ENCODE peak calls at places on chromosomes 11 and 22, in eight cellular contexts. F is lung, G is tibial nerve, U is prostate gland, P is stomach, N is neural progenitor cell, L is IMR-90, Q is adrenal gland. I is an unnamed sample.
A peak's percentile ranks its signal among the peaks of the same experiment; 100 is the strongest.

GRCh38 chr11:62721994-62722393 is 5.3 kb downstream of the HNRNPUL2 start:
- DNase-seq in F (no peak), G (no peak), U (no peak), P (no peak), N (peak; percentile 51), L (peak; percentile 40), Q (no peak), I (no peak)

GRCh38 chr11:69075421-69076128 is 26.8 kb downstream of the TPCN2 start:
- DNase-seq in F (peak; percentile 43), G (peak; percentile 90), U (no peak), P (peak; percentile 55), N (no peak), L (peak; percentile 99), Q (no peak), I (peak; percentile 51)

GRCh38 chr11:43497144-43497543 is 138.4 kb downstream of the TTC17 start:
- DNase-seq in F (no peak), G (no peak), U (no peak), P (no peak), N (no peak), L (no peak), Q (no peak), I (no peak)

GRCh38 chr11:66068923-66069714 is 953 bp upstream of the PACS1 start:
- DNase-seq in F (no peak), G (peak; percentile 28), U (peak; percentile 61), P (peak; percentile 58), N (no peak), L (peak; percentile 63), Q (peak; percentile 69), I (peak; percentile 51)

GRCh38 chr22:35686298-35686697 is 31.4 kb upstream of the APOL5 start:
- DNase-seq in F (no peak), G (no peak), U (no peak), P (no peak), N (no peak), L (no peak), Q (no peak), I (no peak)

GRCh38 chr11:8317164-8317563 is 53.5 kb upstream of the LMO1 start:
- DNase-seq in F (no peak), G (no peak), U (no peak), P (no peak), N (no peak), L (peak; percentile 5), Q (no peak), I (no peak)

GRCh38 chr11:64621283-64622019 is 30.4 kb downstream of the SLC22A12 start:
- DNase-seq in F (no peak), G (no peak), U (no peak), P (no peak), N (no peak), L (no peak), Q (no peak), I (no peak)

GRCh38 chr22:39135092-39135896 is 17.2 kb downstream of the CBX7 start:
- DNase-seq in F (no peak), G (no peak), U (peak; percentile 54), P (no peak), N (peak; percentile 87), L (no peak), Q (no peak), I (no peak)

GRCh38 chr22:35587447-35587870 is 29.7 kb downstream of the MB start:
- DNase-seq in F (peak; percentile 81), G (no peak), U (peak; percentile 74), P (peak; percentile 53), N (no peak), L (no peak), Q (peak; percentile 63), I (no peak)

GRCh38 chr11:134637091-134638015 is 225.3 kb upstream of the B3GAT1 start:
- DNase-seq in F (no peak), G (no peak), U (no peak), P (no peak), N (no peak), L (no peak), Q (no peak), I (no peak)

GRCh38 chr11:45985212-45985611 is 62.8 kb downstream of the LARGE2 start:
- DNase-seq in F (no peak), G (no peak), U (no peak), P (no peak), N (no peak), L (no peak), Q (no peak), I (no peak)

GRCh38 chr11:45984192-45984591 is 61.7 kb downstream of the LARGE2 start:
- DNase-seq in F (no peak), G (no peak), U (no peak), P (no peak), N (no peak), L (no peak), Q (no peak), I (no peak)

GRCh38 chr11:45983471-45983845 is 61.0 kb downstream of the LARGE2 start:
- DNase-seq in F (no peak), G (no peak), U (no peak), P (no peak), N (no peak), L (no peak), Q (no peak), I (no peak)

DNA sequence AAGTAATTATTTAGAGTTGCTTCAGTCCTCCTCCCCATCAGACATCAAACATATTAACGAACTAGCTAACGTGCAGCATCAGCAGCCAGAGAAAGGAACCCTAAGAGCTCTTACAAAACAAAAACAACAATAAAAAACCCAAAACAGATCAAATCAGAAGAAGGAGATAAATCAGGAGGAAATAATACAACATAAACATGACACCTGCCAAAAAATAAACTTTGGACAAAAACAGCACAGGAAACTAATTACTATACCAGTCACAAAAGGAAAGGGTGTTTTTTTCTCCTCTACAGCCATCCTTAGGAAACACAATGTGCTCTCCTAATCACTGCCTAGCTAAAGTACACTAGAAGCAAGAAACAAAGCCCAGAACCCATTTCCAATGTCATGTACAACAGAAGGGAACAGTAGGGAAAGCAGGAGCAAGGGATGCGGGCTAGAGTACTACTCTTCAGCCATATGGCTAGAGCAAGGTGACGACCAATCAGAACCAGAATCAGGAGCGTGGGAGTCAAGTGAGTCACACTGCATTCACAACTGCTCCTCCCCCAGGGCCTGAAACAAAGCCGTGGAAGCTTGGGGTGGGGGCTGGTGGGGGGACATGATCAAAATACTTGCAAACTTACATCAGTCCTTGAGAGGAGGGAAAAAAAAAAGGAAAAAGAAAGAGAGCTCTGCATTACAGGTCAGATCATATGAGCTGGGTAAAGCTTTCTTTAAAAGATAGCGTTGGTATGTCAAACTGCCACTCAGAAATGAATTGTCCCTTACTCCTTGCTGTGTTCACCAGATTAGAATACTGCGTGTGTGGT is 60.4 kb downstream of the LARGE2 start:
- DNase-seq in F (no peak), G (no peak), U (no peak), P (no peak), N (peak; percentile 50), L (peak; percentile 88), Q (peak; percentile 33), I (peak; percentile 42)
- H3K4me3 ChIP-seq in F (no peak overlapping the region), G (no peak overlapping the region), U (no peak overlapping the region), P (no peak overlapping the region), N (no peak overlapping the region), L (no peak overlapping the region), Q (no peak overlapping the region), I (peak overlapping the region; percentile 25)

DNA sequence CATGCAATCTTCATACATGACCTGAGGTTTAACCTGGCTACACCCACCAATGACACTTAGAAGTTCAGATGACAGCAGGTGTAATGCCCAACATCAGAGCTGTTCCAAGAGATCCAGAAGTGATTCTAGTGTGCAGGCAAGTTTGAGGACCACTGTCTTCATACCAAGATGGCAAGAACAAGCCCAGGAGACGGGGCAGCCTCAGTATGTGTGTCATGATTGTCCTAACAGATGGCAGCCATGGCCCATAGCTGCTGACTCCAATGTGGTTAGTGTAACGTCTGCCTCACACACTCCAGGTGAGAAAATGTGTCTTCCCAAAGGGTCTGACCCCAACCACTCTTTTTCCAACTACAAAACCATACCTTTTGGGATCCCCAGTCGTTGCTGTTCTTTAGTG is 97.3 kb downstream of the ETS1 start:
- DNase-seq in F (no peak), G (no peak), U (no peak), P (no peak), N (no peak), L (no peak), Q (no peak), I (no peak)
- H3K4me1 ChIP-seq in F (peaks cover 15% of the 10 kb centered on the region), G (peaks cover 30% of the 10 kb centered on the region), U (no peaks in the 10 kb centered on the region), P (peaks cover 25% of the 10 kb centered on the region), N (no peaks in the 10 kb centered on the region), L (peaks cover 21% of the 10 kb centered on the region), Q (peaks cover 27% of the 10 kb centered on the region), I (peaks cover 45% of the 10 kb centered on the region)

GRCh38 chr11:37908224-37908558 is 1310.2 kb upstream of the RAG2 start:
- DNase-seq in F (no peak), G (no peak), U (no peak), P (no peak), N (no peak), L (no peak), Q (no peak), I (no peak)

GRCh38 chr11:37907461-37908223 is 1309.6 kb upstream of the RAG2 start:
- DNase-seq in F (no peak), G (no peak), U (no peak), P (no peak), N (no peak), L (no peak), Q (no peak), I (no peak)

DNA sequence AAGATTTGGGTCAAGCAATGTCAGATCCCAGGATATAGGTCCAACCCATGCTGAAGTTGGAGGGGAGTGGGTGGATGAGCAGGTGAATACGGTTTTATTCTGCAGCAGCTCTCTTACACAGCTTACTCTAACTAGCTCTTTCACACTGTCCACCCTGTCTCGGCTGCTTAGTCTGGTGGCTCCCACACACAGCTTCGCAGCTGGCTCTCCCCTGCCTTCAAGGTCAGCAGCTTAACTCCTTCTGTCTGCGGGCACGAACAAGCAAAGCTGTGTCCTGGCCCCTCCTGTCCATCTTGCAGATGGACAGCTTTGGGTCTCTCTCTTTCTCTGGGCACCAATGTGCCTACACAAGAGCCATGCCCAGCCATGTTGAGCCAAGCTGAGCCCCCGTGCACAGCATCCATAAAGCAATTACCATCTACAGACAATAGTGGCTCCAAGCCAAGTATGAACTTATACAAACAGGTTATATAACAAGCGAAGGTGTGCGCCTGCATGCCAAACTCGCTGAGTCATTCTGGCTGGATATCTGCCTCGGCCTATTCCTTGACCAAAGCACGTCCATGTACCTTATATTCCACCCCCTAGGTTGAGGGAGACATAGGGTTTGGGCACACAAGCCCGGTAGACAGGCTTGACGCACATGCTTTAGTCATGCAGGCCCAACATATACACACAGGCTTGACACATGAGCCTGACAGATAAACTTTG is 1307.8 kb upstream of the RAG2 start:
- DNase-seq in F (no peak), G (no peak), U (no peak), P (no peak), N (no peak), L (no peak), Q (no peak), I (no peak)
- H3K9me3 ChIP-seq in F (peaks cover 3% of the 10 kb centered on the region), G (no peaks in the 10 kb centered on the region), U (no peaks in the 10 kb centered on the region), P (peaks cover 14% of the 10 kb centered on the region), N (no peaks in the 10 kb centered on the region), L (peaks cover 9% of the 10 kb centered on the region), Q (no peaks in the 10 kb centered on the region), I (no peaks in the 10 kb centered on the region)

GRCh38 chr22:20866716-20867115 is 7.9 kb downstream of the SNAP29 start:
- DNase-seq in F (no peak), G (no peak), U (no peak), P (no peak), N (no peak), L (peak; percentile 28), Q (no peak), I (no peak)
- H3K4me3 ChIP-seq in F (no peak overlapping the region), G (no peak overlapping the region), U (no peak overlapping the region), P (no peak overlapping the region), N (no peak overlapping the region), L (no peak overlapping the region), Q (no peak overlapping the region), I (no peak overlapping the region)